ENCODE peak calls at places on chromosomes 2 and 18, in nine cellular contexts. B, Q, Y, T, Z, C, D, X and S are unnamed samples. For H3K36me3, the result is how much of the 10 kb centered on the place peaks cover.

GRCh38 chr2:170814551-170815245 is 2.0 kb upstream of the GAD1 start:
- DNase-seq in B (no peak), Q (peak), Y (no peak), T (no peak), Z (no peak), C (no peak), D (no peak), X (no peak), S (no peak)

GRCh38 chr2:201413143-201413542 is 38.1 kb downstream of the TRAK2 start:
- DNase-seq in B (no peak), Q (no peak), Y (no peak), T (no peak), Z (no peak), C (no peak), D (peak), X (no peak), S (no peak)

GRCh38 chr2:144460981-144461766 is 58.7 kb downstream of the ZEB2 start:
- DNase-seq in B (no peak), Q (no peak), Y (peak), T (peak), Z (no peak), C (no peak), D (no peak), X (no peak), S (no peak)

GRCh38 chr2:200305797-200306718 is at the start of gene SPATS2L:
- DNase-seq in B (peak), Q (peak), Y (peak), T (peak), Z (peak), C (no peak), D (peak), X (peak), S (peak)

GRCh38 chr2:30807249-30807648 is at the start of gene CAPN13:
- DNase-seq in B (no peak), Q (peak), Y (no peak), T (no peak), Z (no peak), C (no peak), D (no peak), X (peak), S (no peak)

GRCh38 chr2:101230541-101230993 is 22.1 kb upstream of the CNOT11 start:
- DNase-seq in B (no peak), Q (no peak), Y (peak), T (peak), Z (no peak), C (no peak), D (no peak), X (no peak), S (no peak)

GRCh38 chr2:160493227-160494028 is at the start of gene RBMS1:
- DNase-seq in B (peak), Q (peak), Y (peak), T (peak), Z (no peak), C (no peak), D (peak), X (no peak), S (peak)

GRCh38 chr2:118047273-118047898 is 33.5 kb upstream of the CCDC93 start:
- DNase-seq in B (no peak), Q (no peak), Y (peak), T (peak), Z (no peak), C (no peak), D (no peak), X (no peak), S (no peak)

GRCh38 chr2:61993422-61994024 is 88.0 kb downstream of the COMMD1 start:
- DNase-seq in B (no peak), Q (peak), Y (peak), T (peak), Z (no peak), C (peak), D (peak), X (no peak), S (no peak)

GRCh38 chr2:65033178-65033577 is 23.0 kb upstream of the CEP68 start:
- DNase-seq in B (no peak), Q (no peak), Y (no peak), T (no peak), Z (no peak), C (no peak), D (no peak), X (no peak), S (no peak)

GRCh38 chr2:3870997-3871396 is 167.6 kb downstream of the DCDC2C start:
- DNase-seq in B (no peak), Q (no peak), Y (no peak), T (no peak), Z (no peak), C (no peak), D (no peak), X (no peak), S (no peak)

GRCh38 chr2:84481702-84482101 is 22.6 kb upstream of the SUCLG1 start:
- DNase-seq in B (no peak), Q (no peak), Y (peak), T (peak), Z (no peak), C (no peak), D (no peak), X (no peak), S (no peak)

GRCh38 chr2:201779996-201780673 is 598 bp downstream of the ALS2 start:
- DNase-seq in B (no peak), Q (no peak), Y (peak), T (peak), Z (no peak), C (peak), D (peak), X (no peak), S (no peak)

GRCh38 chr2:239158641-239159475 is 242.0 kb downstream of the HDAC4 start:
- DNase-seq in B (no peak), Q (peak), Y (no peak), T (no peak), Z (no peak), C (no peak), D (no peak), X (no peak), S (no peak)

GRCh38 chr18:2337552-2338141 is 233.7 kb downstream of the METTL4 start:
- DNase-seq in B (peak), Q (peak), Y (peak), T (no peak), Z (no peak), C (peak), D (peak), X (no peak), S (no peak)

GRCh38 chr18:3453540-3454364 is 3.8 kb downstream of the TGIF1 start:
- DNase-seq in B (no peak), Q (peak), Y (peak), T (peak), Z (peak), C (no peak), D (no peak), X (peak), S (no peak)

GRCh38 chr2:159902722-159903121 is 104.7 kb upstream of the CD302 start:
- DNase-seq in B (no peak), Q (no peak), Y (no peak), T (no peak), Z (no peak), C (no peak), D (no peak), X (no peak), S (no peak)

GRCh38 chr2:215711484-215712034 is 275.7 kb upstream of the FN1 start:
- DNase-seq in B (no peak), Q (no peak), Y (peak), T (peak), Z (peak), C (no peak), D (no peak), X (no peak), S (no peak)
- H3K36me3 ChIP-seq in B (under half), Q (under half), Y (under half), T (under half), Z (under half), C (under half), D (under half), X (under half), S (under half)

DNA sequence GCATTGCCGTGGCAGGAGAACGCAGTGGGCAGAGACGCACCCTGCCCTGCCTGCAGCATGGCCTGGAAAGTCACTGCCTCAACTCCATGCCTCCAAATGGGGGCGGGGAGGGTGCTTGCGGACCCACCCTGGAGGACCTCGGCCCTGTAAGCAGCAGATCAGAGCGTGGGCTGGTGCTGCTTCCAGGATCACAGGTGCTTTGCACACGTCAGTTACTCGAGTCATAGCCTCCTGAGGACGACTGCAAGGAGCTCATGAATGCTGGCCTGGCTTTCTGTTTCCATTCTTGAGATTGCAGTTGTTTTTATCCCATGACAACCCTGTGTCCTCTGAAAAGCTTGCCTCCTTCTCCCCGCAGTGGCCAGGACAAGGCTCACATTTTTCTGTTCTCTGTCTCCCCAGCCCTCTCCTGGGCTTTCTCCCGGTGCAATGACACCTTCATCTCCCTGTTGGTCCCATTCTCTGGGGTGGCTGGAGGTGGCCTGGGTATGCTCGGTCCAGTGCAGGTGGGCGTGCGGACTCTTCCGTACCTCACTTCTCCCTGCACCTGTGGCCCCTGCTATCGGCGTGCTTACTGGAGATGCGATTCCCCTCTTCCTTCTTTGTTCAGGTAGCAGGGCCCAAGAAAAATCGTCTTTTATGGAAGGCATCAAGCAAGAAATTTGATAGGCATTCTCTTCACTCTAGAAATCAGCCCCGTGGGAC is 208.0 kb downstream of the GBX2 start:
- DNase-seq in B (no peak), Q (no peak), Y (no peak), T (no peak), Z (no peak), C (no peak), D (no peak), X (no peak), S (no peak)
- H3K36me3 ChIP-seq in B (under half), Q (under half), Y (under half), T (under half), Z (under half), C (under half), D (under half), X (under half), S (under half)

GRCh38 chr2:14552818-14553217 is 79.7 kb upstream of the LRATD1 start:
- DNase-seq in B (no peak), Q (no peak), Y (no peak), T (no peak), Z (no peak), C (no peak), D (no peak), X (no peak), S (no peak)
- H3K36me3 ChIP-seq in B (under half), Q (under half), Y (under half), T (under half), Z (under half), C (under half), D (under half), X (under half), S (under half)

GRCh38 chr2:241986836-241987641 is 117.5 kb downstream of the RTP5 start:
- DNase-seq in B (no peak), Q (no peak), Y (no peak), T (no peak), Z (no peak), C (no peak), D (no peak), X (no peak), S (no peak)

GRCh38 chr2:241989074-241989473 is 119.5 kb downstream of the RTP5 start:
- DNase-seq in B (no peak), Q (no peak), Y (no peak), T (no peak), Z (no peak), C (no peak), D (no peak), X (no peak), S (no peak)

GRCh38 chr2:241987726-241988125 is 118.2 kb downstream of the RTP5 start:
- DNase-seq in B (no peak), Q (no peak), Y (no peak), T (no peak), Z (no peak), C (no peak), D (no peak), X (no peak), S (no peak)

GRCh38 chr2:241985986-241986329 is 116.4 kb downstream of the RTP5 start:
- DNase-seq in B (no peak), Q (no peak), Y (no peak), T (no peak), Z (no peak), C (no peak), D (no peak), X (no peak), S (no peak)

GRCh38 chr2:241988146-241988545 is 118.6 kb downstream of the RTP5 start:
- DNase-seq in B (no peak), Q (no peak), Y (no peak), T (no peak), Z (no peak), C (no peak), D (no peak), X (no peak), S (no peak)
- H3K36me3 ChIP-seq in B (under half), Q (under half), Y (under half), T (under half), Z (under half), C (under half), D (under half), X (under half), S (under half)

DNA sequence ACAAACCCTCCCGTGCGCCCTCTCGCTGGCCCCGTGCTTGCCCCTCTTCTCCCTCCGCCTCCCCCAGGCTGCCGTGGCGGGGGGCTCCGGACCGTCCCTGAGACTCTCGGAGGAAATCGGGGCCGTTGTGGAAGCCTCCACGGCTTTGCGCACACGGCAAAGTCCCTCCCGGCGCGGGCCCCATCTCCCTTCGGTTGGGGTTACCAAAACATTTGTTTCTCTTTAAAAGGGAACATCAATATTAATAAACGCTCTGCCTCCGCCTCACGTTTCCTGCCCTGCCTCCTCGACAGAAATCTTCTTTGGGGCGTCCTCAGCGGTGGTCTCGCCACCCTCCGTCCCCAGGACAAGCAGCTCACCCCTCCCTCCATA is 3.8 kb downstream of the PAX3 start:
- DNase-seq in B (no peak), Q (peak), Y (no peak), T (no peak), Z (no peak), C (no peak), D (no peak), X (no peak), S (no peak)
- H3K36me3 ChIP-seq in B (under half), Q (under half), Y (under half), T (under half), Z (under half), C (under half), D (under half), X (under half), S (under half)

GRCh38 chr18:69752737-69753380 is 194.8 kb downstream of the CD226 start:
- DNase-seq in B (no peak), Q (no peak), Y (no peak), T (no peak), Z (no peak), C (no peak), D (no peak), X (no peak), S (no peak)
- H3K36me3 ChIP-seq in B (under half), Q (under half), Y (under half), T (under half), Z (under half), C (under half), D (under half), X (under half), S (under half)

DNA sequence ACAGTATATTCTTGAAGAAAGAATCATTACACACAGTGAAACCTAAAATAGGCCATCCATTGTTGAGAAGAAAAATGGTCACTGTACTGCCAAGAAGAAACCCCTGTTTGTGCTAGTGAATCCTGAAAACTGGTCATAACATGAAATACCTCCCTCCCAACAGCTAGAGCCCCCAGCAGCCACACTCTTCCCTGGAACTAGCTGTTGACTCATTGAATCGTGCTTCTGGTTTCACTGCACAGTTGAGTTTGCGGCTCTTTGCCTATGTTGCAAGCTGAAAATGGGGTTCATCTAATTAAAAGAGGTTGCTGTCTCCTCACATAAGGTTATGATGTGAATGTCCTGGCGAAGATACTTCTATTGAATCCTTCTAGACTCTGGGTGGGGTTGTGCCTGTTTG is 86.3 kb downstream of the UGGT1 start:
- DNase-seq in B (no peak), Q (no peak), Y (no peak), T (no peak), Z (no peak), C (no peak), D (no peak), X (no peak), S (no peak)
- H3K36me3 ChIP-seq in B (half or more), Q (under half), Y (half or more), T (under half), Z (under half), C (under half), D (half or more), X (half or more), S (under half)

GRCh38 chr2:11955314-11955713 is 208.9 kb downstream of the LPIN1 start:
- DNase-seq in B (no peak), Q (no peak), Y (no peak), T (no peak), Z (no peak), C (no peak), D (no peak), X (no peak), S (no peak)
- H3K36me3 ChIP-seq in B (under half), Q (under half), Y (under half), T (under half), Z (under half), C (under half), D (under half), X (under half), S (under half)